ENCODE peak calls at places on chromosomes 3 and 15, in ten cellular contexts. C is stimulated activated CD8-positive, alpha-beta memory T cell treated with anti-CD3 and anti-CD28 coated beads, Interleukin-15, amount 100 ng/mL, for 24 hours; A is K562; W is AG20443; U is SHP77; X is GDM1; S is CD4-positive, CD25-positive, alpha-beta regulatory T cell; B is naive thymus-derived CD8-positive, alpha-beta T cell; R is T-helper 17 cell; J is brain microvascular endothelial cell. L is an unnamed sample.

GRCh38 chr15:92580521-92580920 is 75.1 kb downstream of the FAM174B start:
- DNase-seq in C (no peak), A (no peak), W (no peak), U (no peak), X (no peak), S (no peak), B (no peak), R (no peak), J (no peak), L (no peak)

GRCh38 chr3:113783463-113783862 is 36.6 kb downstream of the ATP6V1A start:
- DNase-seq in C (no peak), A (no peak), W (peak; percentile 84), U (no peak), X (no peak), S (no peak), B (no peak), R (no peak), J (peak; percentile 92), L (no peak)

GRCh38 chr3:111768571-111769100 is 90.4 kb upstream of the PHLDB2 start:
- DNase-seq in C (no peak), A (no peak), W (peak; percentile 47), U (no peak), X (no peak), S (no peak), B (no peak), R (no peak), J (peak; percentile 96), L (no peak)

GRCh38 chr3:146581080-146581601 is 24.0 kb downstream of the PLSCR5 start:
- DNase-seq in C (no peak), A (no peak), W (no peak), U (no peak), X (no peak), S (no peak), B (no peak), R (no peak), J (no peak), L (no peak)

GRCh38 chr3:103863381-103863780 is 1428.6 kb downstream of the ZPLD1 start:
- DNase-seq in C (no peak), A (no peak), W (no peak), U (no peak), X (no peak), S (no peak), B (no peak), R (no peak), J (no peak), L (no peak)

GRCh38 chr3:31106204-31106603 is 211.7 kb upstream of the GADL1 start:
- DNase-seq in C (no peak), A (no peak), W (peak; percentile 71), U (no peak), X (no peak), S (no peak), B (no peak), R (no peak), J (peak; percentile 64), L (no peak)

GRCh38 chr15:38557855-38558713 is 6.5 kb downstream of the RASGRP1 start:
- DNase-seq in C (no peak), A (no peak), W (no peak), U (no peak), X (no peak), S (no peak), B (no peak), R (no peak), J (no peak), L (peak; percentile 50)

GRCh38 chr3:69294014-69294771 is 91.7 kb downstream of the FRMD4B start:
- DNase-seq in C (no peak), A (no peak), W (peak; percentile 21), U (no peak), X (no peak), S (no peak), B (no peak), R (no peak), J (peak; percentile 42), L (no peak)

GRCh38 chr3:189144645-189145044 is 27.1 kb upstream of the TPRG1 start:
- DNase-seq in C (no peak), A (no peak), W (no peak), U (peak; percentile 65), X (peak; percentile 5), S (peak; percentile 62), B (peak; percentile 64), R (no peak), J (no peak), L (no peak)

GRCh38 chr3:192445768-192446644 is 281.3 kb downstream of the FGF12 start:
- DNase-seq in C (no peak), A (no peak), W (peak; percentile 40), U (no peak), X (no peak), S (no peak), B (no peak), R (no peak), J (no peak), L (no peak)

GRCh38 chr3:113264741-113265140 is 53.4 kb downstream of the BOC start:
- DNase-seq in C (no peak), A (no peak), W (no peak), U (peak; percentile 15), X (no peak), S (no peak), B (no peak), R (no peak), J (no peak), L (no peak)

GRCh38 chr3:52149021-52149420 is 5.2 kb downstream of the POC1A start:
- DNase-seq in C (no peak), A (no peak), W (no peak), U (no peak), X (no peak), S (no peak), B (peak; percentile 19), R (no peak), J (no peak), L (no peak)

GRCh38 chr15:64693134-64693533 is 82.3 kb downstream of the RBPMS2 start:
- DNase-seq in C (no peak), A (no peak), W (peak; percentile 88), U (no peak), X (peak; percentile 6), S (no peak), B (no peak), R (no peak), J (peak; percentile 83), L (no peak)

GRCh38 chr3:36906504-36907149 is 38.2 kb downstream of the TRANK1 start:
- DNase-seq in C (no peak), A (no peak), W (no peak), U (no peak), X (no peak), S (peak; percentile 15), B (no peak), R (no peak), J (peak; percentile 53), L (peak; percentile 19)

GRCh38 chr15:97522362-97522761 is 438.1 kb upstream of the ARRDC4 start:
- DNase-seq in C (no peak), A (no peak), W (no peak), U (no peak), X (no peak), S (no peak), B (no peak), R (no peak), J (no peak), L (no peak)

GRCh38 chr15:99434506-99435137 is 131.2 kb upstream of the MEF2A start:
- DNase-seq in C (no peak), A (no peak), W (no peak), U (no peak), X (no peak), S (no peak), B (no peak), R (no peak), J (no peak), L (no peak)

GRCh38 chr15:101325263-101326025 is 30.4 kb upstream of the SNRPA1 start:
- DNase-seq in C (no peak), A (no peak), W (no peak), U (no peak), X (no peak), S (no peak), B (no peak), R (no peak), J (no peak), L (no peak)

GRCh38 chr3:109685084-109686079 is 348.0 kb upstream of the DPPA4 start:
- DNase-seq in C (no peak), A (no peak), W (peak; percentile 89), U (no peak), X (no peak), S (no peak), B (no peak), R (no peak), J (peak; percentile 100), L (no peak)

GRCh38 chr3:193971268-193971751 is 164.6 kb upstream of the HES1 start:
- DNase-seq in C (no peak), A (no peak), W (no peak), U (no peak), X (no peak), S (no peak), B (no peak), R (no peak), J (peak; percentile 34), L (peak; percentile 30)

GRCh38 chr3:183106635-183107034 is 7.3 kb upstream of the MCCC1 start:
- DNase-seq in C (no peak), A (no peak), W (no peak), U (no peak), X (no peak), S (no peak), B (no peak), R (no peak), J (no peak), L (no peak)

GRCh38 chr3:41244620-41245336 is 45.5 kb downstream of the CTNNB1 start:
- DNase-seq in C (no peak), A (no peak), W (no peak), U (no peak), X (no peak), S (no peak), B (no peak), R (no peak), J (no peak), L (no peak)

GRCh38 chr3:40876496-40876895 is 322.8 kb upstream of the CTNNB1 start:
- DNase-seq in C (no peak), A (no peak), W (peak; percentile 19), U (no peak), X (no peak), S (no peak), B (no peak), R (no peak), J (no peak), L (no peak)

GRCh38 chr15:95684693-95685115 is 645.8 kb upstream of the NR2F2 start:
- DNase-seq in C (no peak), A (peak; percentile 44), W (peak; percentile 64), U (no peak), X (no peak), S (no peak), B (no peak), R (no peak), J (peak; percentile 89), L (no peak)

GRCh38 chr15:49045691-49046112 is 544 bp downstream of the SECISBP2L start:
- DNase-seq in C (no peak), A (no peak), W (peak; percentile 26), U (no peak), X (no peak), S (peak; percentile 11), B (no peak), R (no peak), J (peak; percentile 11), L (peak; percentile 21)

GRCh38 chr15:62453979-62454378 is 288.9 kb upstream of the C2CD4B start:
- DNase-seq in C (no peak), A (no peak), W (peak; percentile 59), U (no peak), X (no peak), S (no peak), B (no peak), R (no peak), J (peak; percentile 40), L (no peak)

GRCh38 chr15:89068325-89068784 is 19.9 kb upstream of the ABHD2 start:
- DNase-seq in C (no peak), A (no peak), W (peak; percentile 84), U (no peak), X (peak; percentile 39), S (no peak), B (no peak), R (no peak), J (peak; percentile 98), L (peak; percentile 78)

GRCh38 chr3:137767146-137768020 is 3.3 kb downstream of the SOX14 start:
- DNase-seq in C (no peak), A (no peak), W (no peak), U (no peak), X (no peak), S (no peak), B (no peak), R (no peak), J (no peak), L (no peak)

GRCh38 chr15:36774765-36775164 is 195.3 kb downstream of the CDIN1 start:
- DNase-seq in C (no peak), A (no peak), W (no peak), U (no peak), X (no peak), S (no peak), B (no peak), R (no peak), J (no peak), L (no peak)